ENCODE peak calls at places on chromosome 21, in nine cellular contexts. One of them, this sample, is unnamed.

GRCh38 chr21:14754259-14754604 is 208.1 kb upstream of the SAMSN1 start:
- DNase-seq in SK-N-MC: no peak
- DNase-seq in dorsolateral prefrontal cortex: no peak
- DNase-seq in pancreas: no peak
- DNase-seq in fibroblast of lung: no peak
- DNase-seq in SJSA1: no peak
- DNase-seq in skeletal muscle cell: no peak
- DNase-seq in choroid plexus epithelial cell: no peak
- DNase-seq in naive thymus-derived CD4-positive, alpha-beta T cell: no peak
- DNase-seq in this sample: no peak

GRCh38 chr21:33449650-33450049 is 30.1 kb downstream of the TMEM50B start:
- DNase-seq in SK-N-MC: no peak
- DNase-seq in dorsolateral prefrontal cortex: no peak
- DNase-seq in pancreas: no peak
- DNase-seq in fibroblast of lung: no peak
- DNase-seq in SJSA1: no peak
- DNase-seq in skeletal muscle cell: no peak
- DNase-seq in choroid plexus epithelial cell: no peak
- DNase-seq in naive thymus-derived CD4-positive, alpha-beta T cell: no peak
- DNase-seq in this sample: no peak

GRCh38 chr21:46393941-46394818 is 64.5 kb upstream of the DIP2A start:
- DNase-seq in SK-N-MC: no peak
- DNase-seq in dorsolateral prefrontal cortex: no peak
- DNase-seq in pancreas: no peak
- DNase-seq in fibroblast of lung: no peak
- DNase-seq in SJSA1: no peak
- DNase-seq in skeletal muscle cell: no peak
- DNase-seq in choroid plexus epithelial cell: peak
- DNase-seq in naive thymus-derived CD4-positive, alpha-beta T cell: no peak
- DNase-seq in this sample: no peak

GRCh38 chr21:24870633-24871032 is 736.6 kb downstream of the MRPL39 start:
- DNase-seq in SK-N-MC: no peak
- DNase-seq in dorsolateral prefrontal cortex: no peak
- DNase-seq in pancreas: no peak
- DNase-seq in fibroblast of lung: no peak
- DNase-seq in SJSA1: no peak
- DNase-seq in skeletal muscle cell: no peak
- DNase-seq in choroid plexus epithelial cell: no peak
- DNase-seq in naive thymus-derived CD4-positive, alpha-beta T cell: no peak
- DNase-seq in this sample: no peak

GRCh38 chr21:37257967-37258877 is 8.9 kb downstream of the VPS26C start:
- DNase-seq in SK-N-MC: no peak
- DNase-seq in dorsolateral prefrontal cortex: peak
- DNase-seq in pancreas: peak
- DNase-seq in fibroblast of lung: peak
- DNase-seq in SJSA1: peak
- DNase-seq in skeletal muscle cell: no peak
- DNase-seq in choroid plexus epithelial cell: peak
- DNase-seq in naive thymus-derived CD4-positive, alpha-beta T cell: peak
- DNase-seq in this sample: no peak

GRCh38 chr21:34886554-34887385 is 162.3 kb downstream of the RUNX1 start:
- DNase-seq in SK-N-MC: no peak
- DNase-seq in dorsolateral prefrontal cortex: no peak
- DNase-seq in pancreas: peak
- DNase-seq in fibroblast of lung: peak
- DNase-seq in SJSA1: no peak
- DNase-seq in skeletal muscle cell: no peak
- DNase-seq in choroid plexus epithelial cell: peak
- DNase-seq in naive thymus-derived CD4-positive, alpha-beta T cell: no peak
- DNase-seq in this sample: no peak

GRCh38 chr21:14545906-14546480 is at the start of gene SAMSN1:
- DNase-seq in SK-N-MC: no peak
- DNase-seq in dorsolateral prefrontal cortex: no peak
- DNase-seq in pancreas: no peak
- DNase-seq in fibroblast of lung: no peak
- DNase-seq in SJSA1: no peak
- DNase-seq in skeletal muscle cell: no peak
- DNase-seq in choroid plexus epithelial cell: peak
- DNase-seq in naive thymus-derived CD4-positive, alpha-beta T cell: no peak
- DNase-seq in this sample: no peak

GRCh38 chr21:43812139-43812821 is 22.9 kb downstream of the RRP1 start:
- DNase-seq in SK-N-MC: no peak
- DNase-seq in dorsolateral prefrontal cortex: no peak
- DNase-seq in pancreas: no peak
- DNase-seq in fibroblast of lung: no peak
- DNase-seq in SJSA1: no peak
- DNase-seq in skeletal muscle cell: no peak
- DNase-seq in choroid plexus epithelial cell: no peak
- DNase-seq in naive thymus-derived CD4-positive, alpha-beta T cell: no peak
- DNase-seq in this sample: no peak

GRCh38 chr21:42973309-42973990 is 912 bp upstream of the PKNOX1 start:
- DNase-seq in SK-N-MC: no peak
- DNase-seq in dorsolateral prefrontal cortex: no peak
- DNase-seq in pancreas: peak
- DNase-seq in fibroblast of lung: no peak
- DNase-seq in SJSA1: no peak
- DNase-seq in skeletal muscle cell: no peak
- DNase-seq in choroid plexus epithelial cell: no peak
- DNase-seq in naive thymus-derived CD4-positive, alpha-beta T cell: no peak
- DNase-seq in this sample: no peak

GRCh38 chr21:21046063-21046462 is 47.9 kb downstream of the NCAM2 start:
- DNase-seq in SK-N-MC: no peak
- DNase-seq in dorsolateral prefrontal cortex: no peak
- DNase-seq in pancreas: no peak
- DNase-seq in fibroblast of lung: no peak
- DNase-seq in SJSA1: no peak
- DNase-seq in skeletal muscle cell: no peak
- DNase-seq in choroid plexus epithelial cell: no peak
- DNase-seq in naive thymus-derived CD4-positive, alpha-beta T cell: no peak
- DNase-seq in this sample: no peak

GRCh38 chr21:38525454-38525853 is 27.2 kb upstream of the ERG start:
- DNase-seq in SK-N-MC: no peak
- DNase-seq in dorsolateral prefrontal cortex: no peak
- DNase-seq in pancreas: no peak
- DNase-seq in fibroblast of lung: no peak
- DNase-seq in SJSA1: no peak
- DNase-seq in skeletal muscle cell: no peak
- DNase-seq in choroid plexus epithelial cell: no peak
- DNase-seq in naive thymus-derived CD4-positive, alpha-beta T cell: no peak
- DNase-seq in this sample: no peak

GRCh38 chr21:29650561-29651022 is 289.2 kb downstream of the GRIK1 start:
- DNase-seq in SK-N-MC: no peak
- DNase-seq in dorsolateral prefrontal cortex: no peak
- DNase-seq in pancreas: no peak
- DNase-seq in fibroblast of lung: no peak
- DNase-seq in SJSA1: no peak
- DNase-seq in skeletal muscle cell: no peak
- DNase-seq in choroid plexus epithelial cell: no peak
- DNase-seq in naive thymus-derived CD4-positive, alpha-beta T cell: no peak
- DNase-seq in this sample: no peak

GRCh38 chr21:33543505-33544129 is 779 bp downstream of the SON start:
- DNase-seq in SK-N-MC: no peak
- DNase-seq in dorsolateral prefrontal cortex: peak
- DNase-seq in pancreas: peak
- DNase-seq in fibroblast of lung: no peak
- DNase-seq in SJSA1: peak
- DNase-seq in skeletal muscle cell: peak
- DNase-seq in choroid plexus epithelial cell: no peak
- DNase-seq in naive thymus-derived CD4-positive, alpha-beta T cell: no peak
- DNase-seq in this sample: no peak

GRCh38 chr21:44058652-44058964 is 46.5 kb downstream of the TRAPPC10 start:
- DNase-seq in SK-N-MC: no peak
- DNase-seq in dorsolateral prefrontal cortex: no peak
- DNase-seq in pancreas: no peak
- DNase-seq in fibroblast of lung: no peak
- DNase-seq in SJSA1: no peak
- DNase-seq in skeletal muscle cell: no peak
- DNase-seq in choroid plexus epithelial cell: no peak
- DNase-seq in naive thymus-derived CD4-positive, alpha-beta T cell: no peak
- DNase-seq in this sample: no peak

GRCh38 chr21:43740497-43741156 is 21.7 kb downstream of the PDXK start:
- DNase-seq in SK-N-MC: no peak
- DNase-seq in dorsolateral prefrontal cortex: peak
- DNase-seq in pancreas: peak
- DNase-seq in fibroblast of lung: no peak
- DNase-seq in SJSA1: no peak
- DNase-seq in skeletal muscle cell: no peak
- DNase-seq in choroid plexus epithelial cell: peak
- DNase-seq in naive thymus-derived CD4-positive, alpha-beta T cell: no peak
- DNase-seq in this sample: no peak

GRCh38 chr21:42583150-42583991 is 69.7 kb downstream of the SLC37A1 start:
- DNase-seq in SK-N-MC: no peak
- DNase-seq in dorsolateral prefrontal cortex: no peak
- DNase-seq in pancreas: no peak
- DNase-seq in fibroblast of lung: no peak
- DNase-seq in SJSA1: peak
- DNase-seq in skeletal muscle cell: no peak
- DNase-seq in choroid plexus epithelial cell: no peak
- DNase-seq in naive thymus-derived CD4-positive, alpha-beta T cell: no peak
- DNase-seq in this sample: no peak

DNA sequence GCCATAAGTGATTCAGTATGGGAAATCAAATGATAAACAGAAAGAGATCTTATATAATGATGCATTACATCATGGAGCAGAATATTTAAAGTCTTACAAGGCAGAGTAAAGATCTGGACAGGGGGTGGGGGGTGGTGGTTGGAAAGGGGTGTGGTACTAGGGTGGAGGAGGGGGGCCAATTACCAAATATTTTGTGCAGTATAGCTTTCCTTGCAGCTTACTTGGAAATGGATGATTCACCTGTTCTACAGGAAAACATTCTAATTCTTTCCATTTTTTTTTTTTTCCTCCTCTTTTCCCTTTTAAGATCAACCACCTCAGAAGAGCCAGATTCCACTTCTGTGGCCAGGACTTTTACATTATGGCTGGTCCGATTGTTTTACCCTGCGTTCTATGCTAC is 859.3 kb downstream of the USP25 start:
- DNase-seq in SK-N-MC: no peak
- DNase-seq in dorsolateral prefrontal cortex: no peak
- DNase-seq in pancreas: no peak
- DNase-seq in fibroblast of lung: no peak
- DNase-seq in SJSA1: no peak
- DNase-seq in skeletal muscle cell: no peak
- DNase-seq in choroid plexus epithelial cell: no peak
- DNase-seq in naive thymus-derived CD4-positive, alpha-beta T cell: no peak
- DNase-seq in this sample: no peak
- H3K4me3 ChIP-seq in SK-N-MC: peak
- H3K4me3 ChIP-seq in dorsolateral prefrontal cortex: peak
- H3K4me3 ChIP-seq in pancreas: no peak
- H3K4me3 ChIP-seq in fibroblast of lung: no peak
- H3K4me3 ChIP-seq in SJSA1: no peak
- H3K4me3 ChIP-seq in skeletal muscle cell: no peak
- H3K4me3 ChIP-seq in choroid plexus epithelial cell: no peak
- H3K4me3 ChIP-seq in naive thymus-derived CD4-positive, alpha-beta T cell: no peak
- H3K4me3 ChIP-seq in this sample: peak

GRCh38 chr21:26966978-26967913 is at the start of gene ADAMTS5:
- DNase-seq in SK-N-MC: no peak
- DNase-seq in dorsolateral prefrontal cortex: peak
- DNase-seq in pancreas: peak
- DNase-seq in fibroblast of lung: peak
- DNase-seq in SJSA1: peak
- DNase-seq in skeletal muscle cell: peak
- DNase-seq in choroid plexus epithelial cell: peak
- DNase-seq in naive thymus-derived CD4-positive, alpha-beta T cell: no peak
- DNase-seq in this sample: no peak

GRCh38 chr21:26966360-26966977 is 419 bp downstream of the ADAMTS5 start:
- DNase-seq in SK-N-MC: no peak
- DNase-seq in dorsolateral prefrontal cortex: peak
- DNase-seq in pancreas: no peak
- DNase-seq in fibroblast of lung: no peak
- DNase-seq in SJSA1: peak
- DNase-seq in skeletal muscle cell: no peak
- DNase-seq in choroid plexus epithelial cell: peak
- DNase-seq in naive thymus-derived CD4-positive, alpha-beta T cell: no peak
- DNase-seq in this sample: no peak

GRCh38 chr21:26965091-26965566 is 1.8 kb downstream of the ADAMTS5 start:
- DNase-seq in SK-N-MC: no peak
- DNase-seq in dorsolateral prefrontal cortex: no peak
- DNase-seq in pancreas: peak
- DNase-seq in fibroblast of lung: no peak
- DNase-seq in SJSA1: no peak
- DNase-seq in skeletal muscle cell: no peak
- DNase-seq in choroid plexus epithelial cell: no peak
- DNase-seq in naive thymus-derived CD4-positive, alpha-beta T cell: no peak
- DNase-seq in this sample: no peak

GRCh38 chr21:26964379-26964778 is 2.5 kb downstream of the ADAMTS5 start:
- DNase-seq in SK-N-MC: no peak
- DNase-seq in dorsolateral prefrontal cortex: no peak
- DNase-seq in pancreas: peak
- DNase-seq in fibroblast of lung: peak
- DNase-seq in SJSA1: no peak
- DNase-seq in skeletal muscle cell: no peak
- DNase-seq in choroid plexus epithelial cell: no peak
- DNase-seq in naive thymus-derived CD4-positive, alpha-beta T cell: no peak
- DNase-seq in this sample: no peak

GRCh38 chr21:26965567-26966359 is 1.1 kb downstream of the ADAMTS5 start:
- DNase-seq in SK-N-MC: no peak
- DNase-seq in dorsolateral prefrontal cortex: peak
- DNase-seq in pancreas: peak
- DNase-seq in fibroblast of lung: no peak
- DNase-seq in SJSA1: no peak
- DNase-seq in skeletal muscle cell: no peak
- DNase-seq in choroid plexus epithelial cell: peak
- DNase-seq in naive thymus-derived CD4-positive, alpha-beta T cell: no peak
- DNase-seq in this sample: no peak
- H3K4me3 ChIP-seq in SK-N-MC: peak
- H3K4me3 ChIP-seq in dorsolateral prefrontal cortex: peak
- H3K4me3 ChIP-seq in pancreas: peak
- H3K4me3 ChIP-seq in fibroblast of lung: peak
- H3K4me3 ChIP-seq in SJSA1: peak
- H3K4me3 ChIP-seq in skeletal muscle cell: peak
- H3K4me3 ChIP-seq in choroid plexus epithelial cell: peak
- H3K4me3 ChIP-seq in naive thymus-derived CD4-positive, alpha-beta T cell: no peak
- H3K4me3 ChIP-seq in this sample: peak

DNA sequence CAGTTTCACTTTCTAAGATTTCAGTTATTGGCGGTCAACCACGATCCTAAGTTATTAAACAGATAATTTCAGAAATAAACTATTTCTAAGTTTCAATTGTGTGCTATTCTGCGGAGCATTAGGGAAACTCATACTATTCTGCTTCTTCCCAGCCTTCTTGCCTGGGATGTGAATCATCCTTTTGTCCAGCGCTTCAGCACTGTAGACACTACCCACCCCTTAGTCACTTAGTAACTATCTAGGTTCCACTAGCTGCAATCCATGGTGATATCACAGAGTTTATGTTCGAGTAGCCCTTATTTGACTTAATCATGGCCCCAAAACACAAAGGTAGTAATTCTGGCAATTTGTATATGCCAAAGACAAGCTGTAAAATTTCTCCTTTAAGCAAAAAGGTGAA is 279.9 kb upstream of the ADAMTS5 start:
- DNase-seq in SK-N-MC: no peak
- DNase-seq in dorsolateral prefrontal cortex: no peak
- DNase-seq in pancreas: no peak
- DNase-seq in fibroblast of lung: peak
- DNase-seq in SJSA1: no peak
- DNase-seq in skeletal muscle cell: peak
- DNase-seq in choroid plexus epithelial cell: peak
- DNase-seq in naive thymus-derived CD4-positive, alpha-beta T cell: no peak
- DNase-seq in this sample: no peak
- H3K4me3 ChIP-seq in SK-N-MC: no peak
- H3K4me3 ChIP-seq in dorsolateral prefrontal cortex: no peak
- H3K4me3 ChIP-seq in pancreas: no peak
- H3K4me3 ChIP-seq in fibroblast of lung: no peak
- H3K4me3 ChIP-seq in SJSA1: peak
- H3K4me3 ChIP-seq in skeletal muscle cell: no peak
- H3K4me3 ChIP-seq in choroid plexus epithelial cell: no peak
- H3K4me3 ChIP-seq in naive thymus-derived CD4-positive, alpha-beta T cell: no peak
- H3K4me3 ChIP-seq in this sample: no peak

GRCh38 chr21:28072601-28073000 is 920.1 kb downstream of the LTN1 start:
- DNase-seq in SK-N-MC: no peak
- DNase-seq in dorsolateral prefrontal cortex: no peak
- DNase-seq in pancreas: no peak
- DNase-seq in fibroblast of lung: no peak
- DNase-seq in SJSA1: no peak
- DNase-seq in skeletal muscle cell: no peak
- DNase-seq in choroid plexus epithelial cell: no peak
- DNase-seq in naive thymus-derived CD4-positive, alpha-beta T cell: no peak
- DNase-seq in this sample: no peak
- H3K4me3 ChIP-seq in SK-N-MC: no peak
- H3K4me3 ChIP-seq in dorsolateral prefrontal cortex: no peak
- H3K4me3 ChIP-seq in pancreas: no peak
- H3K4me3 ChIP-seq in fibroblast of lung: no peak
- H3K4me3 ChIP-seq in SJSA1: no peak
- H3K4me3 ChIP-seq in skeletal muscle cell: no peak
- H3K4me3 ChIP-seq in choroid plexus epithelial cell: no peak
- H3K4me3 ChIP-seq in naive thymus-derived CD4-positive, alpha-beta T cell: no peak
- H3K4me3 ChIP-seq in this sample: no peak